ENCODE peak calls at places on chromosomes 1 and 21, in nine cellular contexts. F is GM23248; H is A549; R is tibial artery; T is neural progenitor cell; O is cardiac muscle cell; D is stomach; B is adrenal gland; J is effector memory CD4-positive, alpha-beta T cell. W is an unnamed sample.

GRCh38 chr21:35428489-35428888 is 379.4 kb upstream of the RUNX1 start:
- DNase-seq in B (peak; percentile 23), J (no peak), H (no peak), R (peak; percentile 67), F (peak; percentile 48), D (no peak), O (peak; percentile 67), T (peak; percentile 52), W (peak; percentile 32)

GRCh38 chr1:43383449-43383848 is 6.2 kb downstream of the MED8 start:
- DNase-seq in R (no peak), J (no peak), O (no peak), F (no peak), D (no peak), B (no peak), H (no peak), T (no peak), W (no peak)

GRCh38 chr1:246932366-246932700 is 585 bp upstream of the AHCTF1 start:
- DNase-seq in B (no peak), H (no peak), J (no peak), R (no peak), F (peak; percentile 15), T (peak; percentile 5), O (no peak), D (no peak), W (no peak)

GRCh38 chr1:157542676-157543075 is 9.6 kb downstream of the FCRL5 start:
- DNase-seq in J (no peak), T (no peak), B (no peak), R (no peak), D (no peak), F (no peak), H (no peak), O (no peak), W (peak; percentile 36)

GRCh38 chr1:68010094-68010493 is 40.3 kb downstream of the DIRAS3 start:
- DNase-seq in F (peak; percentile 54), O (peak; percentile 60), T (no peak), J (no peak), H (no peak), R (no peak), B (no peak), D (no peak), W (no peak)

GRCh38 chr1:43285269-43285986 is at the start of gene C1orf210:
- DNase-seq in J (no peak), O (no peak), H (no peak), F (no peak), D (peak; percentile 94), R (no peak), T (peak; percentile 34), B (no peak), W (no peak)

GRCh38 chr1:103107696-103108524 is at the start of gene COL11A1:
- DNase-seq in R (no peak), B (no peak), D (no peak), O (no peak), T (peak; percentile 38), F (no peak), H (no peak), J (no peak), W (no peak)

GRCh38 chr21:37074195-37074510 is 1.1 kb downstream of the TTC3 start:
- DNase-seq in J (no peak), H (peak; percentile 4), D (no peak), O (no peak), T (peak; percentile 50), B (peak; percentile 48), R (no peak), F (peak; percentile 62), W (no peak)

GRCh38 chr1:156970017-156970416 is 49.6 kb downstream of the LRRC71 start:
- DNase-seq in F (peak; percentile 16), J (no peak), D (no peak), B (no peak), R (no peak), T (no peak), O (peak; percentile 20), H (no peak), W (no peak)

GRCh38 chr21:42962360-42963007 is 11.9 kb upstream of the PKNOX1 start:
- DNase-seq in J (no peak), R (no peak), O (no peak), H (no peak), D (no peak), F (no peak), B (no peak), T (no peak), W (no peak)

GRCh38 chr21:27480841-27481261 is 514.0 kb upstream of the ADAMTS5 start:
- DNase-seq in O (peak; percentile 51), D (no peak), J (no peak), R (no peak), F (peak; percentile 68), H (no peak), T (no peak), B (no peak), W (no peak)

GRCh38 chr1:6859415-6860343 is 74.4 kb downstream of the CAMTA1 start:
- DNase-seq in B (peak; percentile 65), O (peak; percentile 95), H (peak; percentile 61), F (peak; percentile 93), D (no peak), J (no peak), T (no peak), R (no peak), W (no peak)

GRCh38 chr1:109537450-109538178 is 2.1 kb upstream of the GPR61 start:
- DNase-seq in H (no peak), O (no peak), J (no peak), B (no peak), T (no peak), R (no peak), D (no peak), F (no peak), W (no peak)

GRCh38 chr1:109535971-109536491 is 3.6 kb upstream of the GPR61 start:
- DNase-seq in T (peak; percentile 23), O (no peak), D (no peak), H (no peak), F (no peak), B (no peak), R (no peak), J (no peak), W (peak; percentile 53)

GRCh38 chr1:109534307-109534858 is 5.3 kb upstream of the GPR61 start:
- DNase-seq in D (no peak), J (no peak), O (no peak), T (no peak), F (no peak), B (no peak), H (no peak), R (no peak), W (no peak)

GRCh38 chr1:109532365-109533136 is 7.1 kb upstream of the GPR61 start:
- DNase-seq in F (peak; percentile 89), R (peak; percentile 88), J (peak; percentile 84), B (peak; percentile 88), D (peak; percentile 86), H (peak; percentile 58), O (peak; percentile 84), T (peak; percentile 90), W (peak; percentile 83)

GRCh38 chr1:109535481-109535880 is 4.2 kb upstream of the GPR61 start:
- DNase-seq in F (no peak), O (no peak), J (no peak), R (no peak), D (no peak), T (no peak), H (no peak), B (no peak), W (no peak)
- H3K27ac ChIP-seq in F (no peak overlapping the region), O (peak overlapping the region; percentile 71), J (no peak overlapping the region), R (peak overlapping the region; percentile 69), D (no peak overlapping the region), T (no peak overlapping the region), H (no peak overlapping the region), B (peak overlapping the region; percentile 15), W (peak overlapping the region; percentile 87)

DNA sequence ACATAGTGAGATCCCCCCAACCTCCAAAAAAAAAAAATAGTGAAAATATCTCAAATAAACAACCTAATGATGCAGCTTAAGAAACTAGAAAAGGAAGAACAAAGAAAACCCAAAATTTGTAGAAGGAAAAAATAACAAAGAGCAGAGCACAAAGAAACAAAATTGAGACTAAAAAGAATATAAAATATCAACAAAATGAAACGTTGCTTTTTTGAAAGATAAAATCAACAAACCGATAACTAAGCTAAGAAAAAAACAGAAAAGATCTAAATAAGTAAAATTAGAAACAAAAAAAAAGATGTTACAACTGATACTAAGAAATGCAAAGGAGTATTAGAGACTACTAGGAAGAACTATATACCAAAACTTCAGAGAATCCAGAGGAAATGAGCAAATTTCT is 139.3 kb upstream of the PALMD start:
- DNase-seq in O (no peak), B (no peak), D (no peak), T (no peak), H (no peak), J (no peak), F (no peak), R (no peak), W (no peak)
- H3K4me3 ChIP-seq in O (no peak overlapping the region), B (no peak overlapping the region), D (no peak overlapping the region), T (no peak overlapping the region), H (no peak overlapping the region), J (no peak overlapping the region), F (no peak overlapping the region), R (no peak overlapping the region), W (no peak overlapping the region)

GRCh38 chr1:79594121-79594698 is 587.7 kb upstream of the ADGRL4 start:
- DNase-seq in O (no peak), R (no peak), D (no peak), T (no peak), F (no peak), H (no peak), J (no peak), B (no peak), W (no peak)

GRCh38 chr1:79592707-79593106 is 586.2 kb upstream of the ADGRL4 start:
- DNase-seq in F (no peak), T (no peak), D (no peak), H (no peak), B (no peak), R (no peak), O (no peak), J (no peak), W (no peak)

GRCh38 chr1:79587229-79587628 is 580.7 kb upstream of the ADGRL4 start:
- DNase-seq in R (no peak), B (no peak), O (peak; percentile 34), H (no peak), F (peak; percentile 1), D (no peak), J (no peak), T (no peak), W (no peak)

GRCh38 chr1:79588719-79589118 is 582.2 kb upstream of the ADGRL4 start:
- DNase-seq in D (no peak), H (no peak), J (no peak), T (peak; percentile 29), F (no peak), R (no peak), B (no peak), O (no peak), W (no peak)
- H3K9me3 ChIP-seq in D (no peaks in the 10 kb centered on the region), H (no peaks in the 10 kb centered on the region), J (no peaks in the 10 kb centered on the region), T (no peaks in the 10 kb centered on the region), F (no peaks in the 10 kb centered on the region), R (no peaks in the 10 kb centered on the region), B (no peaks in the 10 kb centered on the region), O (no peaks in the 10 kb centered on the region), W (no peaks in the 10 kb centered on the region)

DNA sequence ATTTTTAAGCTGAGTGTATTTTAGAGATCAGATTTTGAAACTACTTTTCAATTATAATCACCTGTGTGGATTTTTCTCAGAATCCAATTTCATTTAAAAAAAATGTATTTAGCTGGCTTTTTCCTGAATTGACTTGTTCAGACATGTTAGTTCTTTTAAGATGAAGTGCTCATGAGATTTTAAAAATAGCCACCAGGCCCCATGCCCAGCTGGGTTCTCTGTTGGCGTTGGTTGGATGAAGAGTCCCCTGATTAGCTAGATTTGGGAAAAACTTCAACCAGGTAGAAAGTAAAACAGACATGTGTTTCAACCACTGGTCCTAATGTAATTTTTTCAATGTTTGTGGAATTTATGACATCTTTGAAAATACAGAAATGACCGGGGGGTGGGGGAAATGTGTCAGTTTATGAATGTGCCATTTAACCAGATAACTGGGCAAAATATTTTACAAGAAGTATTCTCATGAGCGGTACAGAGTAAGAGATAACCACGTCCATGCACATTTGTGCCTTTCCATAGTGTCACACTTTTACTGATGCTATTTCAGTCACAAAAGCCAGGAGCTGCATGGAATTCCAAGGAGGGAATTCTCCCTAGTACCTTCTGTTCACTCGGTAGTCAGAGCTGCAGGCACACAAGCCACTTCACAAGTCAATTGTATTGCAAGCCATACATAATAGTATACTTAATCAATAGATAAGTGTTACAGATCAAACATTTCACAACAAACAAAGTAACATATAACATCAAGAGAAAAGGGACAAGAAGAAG is 51.1 kb downstream of the KCNK1 start:
- DNase-seq in J (no peak), T (no peak), R (no peak), O (no peak), D (no peak), F (no peak), B (no peak), H (no peak), W (no peak)
- H3K27ac ChIP-seq in J (no peak overlapping the region), T (no peak overlapping the region), R (peak overlapping the region; percentile 35), O (peak overlapping the region; percentile 64), D (peak overlapping the region; percentile 43), F (no peak overlapping the region), B (no peak overlapping the region), H (no peak overlapping the region), W (peak overlapping the region; percentile 85)